ENCODE peak calls at places on chromosomes 12 and 14, in seven cellular contexts. S is tibial artery; V is CD4-positive, CD25-positive, alpha-beta regulatory T cell; L is ovary; N is lower lobe of right lung; I is sigmoid colon; W is GM23248. H is an unnamed sample.

GRCh38 chr12:46895726-46896125 is 69.9 kb upstream of the SLC38A4 start:
- DNase-seq in S (no peak), V (no peak), L (no peak), N (no peak), I (no peak), W (no peak), H (peak; percentile 70)

GRCh38 chr12:58540480-58541299 is 379.6 kb downstream of the LRIG3 start:
- DNase-seq in S (peak; percentile 67), V (no peak), L (peak; percentile 69), N (peak; percentile 59), I (peak; percentile 90), W (peak; percentile 89), H (peak; percentile 42)

GRCh38 chr12:94561943-94562411 is 88.4 kb downstream of the TMCC3 start:
- DNase-seq in S (no peak), V (no peak), L (no peak), N (no peak), I (no peak), W (no peak), H (peak; percentile 58)

GRCh38 chr12:25718081-25718731 is 165.1 kb upstream of the LMNTD1 start:
- DNase-seq in S (no peak), V (no peak), L (no peak), N (no peak), I (no peak), W (peak; percentile 51), H (no peak)

GRCh38 chr14:55053018-55053417 is 1.6 kb downstream of the MAPK1IP1L start:
- DNase-seq in S (no peak), V (no peak), L (no peak), N (no peak), I (no peak), W (no peak), H (no peak)

GRCh38 chr12:22588817-22589216 is 36.2 kb upstream of the ETNK1 start:
- DNase-seq in S (no peak), V (no peak), L (no peak), N (no peak), I (no peak), W (peak; percentile 22), H (no peak)

GRCh38 chr12:4032906-4033628 is 159.9 kb upstream of the PARP11 start:
- DNase-seq in S (peak; percentile 35), V (no peak), L (no peak), N (no peak), I (no peak), W (peak; percentile 60), H (peak; percentile 80)

GRCh38 chr12:120784804-120785203 is 59.2 kb downstream of the ACADS start:
- DNase-seq in S (no peak), V (no peak), L (no peak), N (no peak), I (no peak), W (no peak), H (no peak)

GRCh38 chr12:52155048-52155868 is 36.6 kb downstream of the KRT80 start:
- DNase-seq in S (no peak), V (no peak), L (no peak), N (no peak), I (no peak), W (peak; percentile 68), H (peak; percentile 92)

GRCh38 chr12:12017798-12018197 is 52.9 kb upstream of the BCL2L14 start:
- DNase-seq in S (no peak), V (no peak), L (no peak), N (no peak), I (no peak), W (no peak), H (no peak)

GRCh38 chr12:31965090-31965489 is 5.9 kb downstream of the RESF1 start:
- DNase-seq in S (no peak), V (no peak), L (no peak), N (no peak), I (no peak), W (no peak), H (no peak)

GRCh38 chr14:76976623-76977005 is 51.9 kb downstream of the IRF2BPL start:
- DNase-seq in S (no peak), V (no peak), L (no peak), N (no peak), I (no peak), W (no peak), H (no peak)

GRCh38 chr14:64625363-64626232 is 75.8 kb downstream of the PPP1R36 start:
- DNase-seq in S (no peak), V (no peak), L (no peak), N (no peak), I (no peak), W (no peak), H (no peak)

GRCh38 chr12:12510141-12510540 is 52.5 kb downstream of the DUSP16 start:
- DNase-seq in S (no peak), V (no peak), L (no peak), N (no peak), I (no peak), W (peak; percentile 92), H (peak; percentile 93)

GRCh38 chr14:76937181-76938091 is 91.1 kb downstream of the IRF2BPL start:
- DNase-seq in S (peak; percentile 50), V (no peak), L (peak; percentile 83), N (no peak), I (no peak), W (peak; percentile 96), H (no peak)

GRCh38 chr12:93065896-93066295 is 136.8 kb upstream of the EEA1 start:
- DNase-seq in S (no peak), V (no peak), L (no peak), N (no peak), I (no peak), W (no peak), H (no peak)

GRCh38 chr12:57614178-57614947 is 3.1 kb downstream of the ARHGEF25 start:
- DNase-seq in S (no peak), V (no peak), L (no peak), N (no peak), I (peak; percentile 77), W (peak; percentile 45), H (no peak)

GRCh38 chr14:102262894-102263462 is 42.0 kb downstream of the MOK start:
- DNase-seq in S (no peak), V (no peak), L (no peak), N (no peak), I (no peak), W (peak; percentile 39), H (peak; percentile 94)

GRCh38 chr12:108854055-108854452 is 3.3 kb downstream of the SSH1 start:
- DNase-seq in S (peak; percentile 79), V (no peak), L (peak; percentile 30), N (no peak), I (peak; percentile 82), W (peak; percentile 91), H (no peak)

GRCh38 chr12:43273467-43273866 is 278.5 kb downstream of the ADAMTS20 start:
- DNase-seq in S (no peak), V (no peak), L (no peak), N (no peak), I (no peak), W (peak; percentile 40), H (no peak)

GRCh38 chr12:41940571-41940970 is 204.1 kb downstream of the GXYLT1 start:
- DNase-seq in S (no peak), V (no peak), L (no peak), N (no peak), I (no peak), W (no peak), H (no peak)

GRCh38 chr12:30100736-30101135 is 317.0 kb upstream of the TMTC1 start:
- DNase-seq in S (no peak), V (no peak), L (no peak), N (no peak), I (no peak), W (peak; percentile 4), H (no peak)

GRCh38 chr14:83208346-83208745 is 1674.7 kb upstream of the SEL1L start:
- DNase-seq in S (no peak), V (no peak), L (no peak), N (no peak), I (no peak), W (peak; percentile 0), H (no peak)
- H3K4me1 ChIP-seq in S (no peaks in the 10 kb centered on the region), V (no peaks in the 10 kb centered on the region), L (no peaks in the 10 kb centered on the region), N (no peaks in the 10 kb centered on the region), I (no peaks in the 10 kb centered on the region), W (no peaks in the 10 kb centered on the region), H (no peaks in the 10 kb centered on the region)

GRCh38 chr14:32085845-32086383 is 8.8 kb downstream of the ARHGAP5 start:
- DNase-seq in S (no peak), V (no peak), L (no peak), N (no peak), I (no peak), W (no peak), H (peak; percentile 45)
- H3K27ac ChIP-seq in S (no peak overlapping the region), V (no peak overlapping the region), L (no peak overlapping the region), N (no peak overlapping the region), I (peak overlapping the region; percentile 41), W (no peak overlapping the region), H (peak overlapping the region; percentile 14)

GRCh38 chr14:91230363-91231035 is 14.0 kb downstream of the GPR68 start:
- DNase-seq in S (no peak), V (no peak), L (no peak), N (no peak), I (no peak), W (peak; percentile 72), H (no peak)

GRCh38 chr14:91231446-91231845 is 13.1 kb downstream of the GPR68 start:
- DNase-seq in S (no peak), V (no peak), L (no peak), N (no peak), I (no peak), W (peak; percentile 77), H (no peak)

GRCh38 chr14:91233936-91234790 is 10.3 kb downstream of the GPR68 start:
- DNase-seq in S (no peak), V (no peak), L (no peak), N (peak; percentile 56), I (no peak), W (no peak), H (no peak)

GRCh38 chr14:91232631-91233030 is 11.9 kb downstream of the GPR68 start:
- DNase-seq in S (no peak), V (no peak), L (no peak), N (no peak), I (no peak), W (no peak), H (no peak)

GRCh38 chr14:91232052-91232451 is 12.5 kb downstream of the GPR68 start:
- DNase-seq in S (no peak), V (no peak), L (no peak), N (no peak), I (no peak), W (no peak), H (no peak)
- H3K4me1 ChIP-seq in S (no peaks in the 10 kb centered on the region), V (peaks cover 75% of the 10 kb centered on the region), L (no peaks in the 10 kb centered on the region), N (peaks cover 49% of the 10 kb centered on the region), I (no peaks in the 10 kb centered on the region), W (peaks cover 48% of the 10 kb centered on the region), H (peaks cover 11% of the 10 kb centered on the region)

DNA sequence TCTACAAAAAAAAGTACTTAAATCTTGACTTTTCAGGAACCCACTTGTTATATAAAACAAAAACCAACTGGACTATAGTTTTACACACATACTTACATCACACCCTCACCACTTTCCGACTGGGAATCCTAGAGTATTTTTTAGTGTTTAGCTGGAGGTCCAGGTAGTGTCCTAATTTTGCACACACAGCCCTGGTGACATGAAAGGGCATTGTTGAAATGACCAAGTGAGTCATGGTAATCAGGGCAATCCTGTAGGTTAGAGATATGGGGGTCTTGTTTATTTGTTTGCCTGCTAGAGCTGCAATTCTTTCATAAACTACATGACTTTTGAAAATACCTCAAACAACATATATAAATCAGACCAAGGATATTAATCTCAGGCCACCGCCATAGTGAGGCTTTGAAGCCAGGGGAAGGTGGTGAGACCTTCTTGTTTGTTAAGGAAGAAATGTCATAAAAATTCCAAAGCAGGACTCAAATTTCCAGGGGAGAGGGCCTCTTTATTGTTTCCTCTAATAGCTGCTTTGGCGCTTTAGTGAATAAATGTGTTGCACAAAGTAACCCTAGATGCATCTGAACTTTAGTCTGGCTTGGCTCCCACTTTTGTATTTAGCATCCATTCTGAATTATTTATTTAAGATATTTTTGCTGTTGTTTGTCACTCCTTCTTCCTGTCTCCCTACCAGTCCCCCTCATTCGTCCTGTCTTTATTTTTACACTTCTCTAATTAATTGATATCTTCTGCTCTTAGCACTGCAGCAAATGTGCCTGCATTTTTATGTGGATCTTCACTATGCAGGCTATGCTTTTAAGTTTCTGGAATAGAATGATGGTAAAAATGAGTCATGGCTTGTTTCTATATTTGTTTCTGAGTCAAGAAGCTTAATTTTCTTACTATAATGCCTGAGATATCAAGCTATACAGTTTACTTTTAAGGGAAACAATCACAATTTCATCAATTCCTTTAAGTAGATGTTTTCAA is 430.2 kb downstream of the RAD51B start:
- DNase-seq in S (no peak), V (no peak), L (no peak), N (no peak), I (no peak), W (peak; percentile 81), H (no peak)
- H3K27ac ChIP-seq in S (peak overlapping the region; percentile 87), V (no peak overlapping the region), L (peak overlapping the region; percentile 65), N (peak overlapping the region; percentile 48), I (peak overlapping the region; percentile 90), W (peak overlapping the region; percentile 67), H (peak overlapping the region; percentile 78)

H was measured in foreskin keratinocyte.